ENCODE peak calls at places on chromosomes 12 and 14, in ten cellular contexts. K, P, X, H, F, B, Y, W, Z and E are unnamed samples.

GRCh38 chr14:61700104-61700886 is 5.0 kb downstream of the HIF1A start:
- DNase-seq in K (no peak), P (no peak), X (no peak), H (no peak), F (no peak), B (peak; percentile 58), Y (no peak), W (no peak), Z (no peak), E (no peak)

GRCh38 chr14:80388980-80389711 is 177.8 kb upstream of the DIO2 start:
- DNase-seq in K (no peak), P (peak; percentile 55), X (no peak), H (no peak), F (no peak), B (peak; percentile 93), Y (no peak), W (no peak), Z (no peak), E (no peak)

GRCh38 chr12:116853507-116853906 is 27.7 kb downstream of the HRK start:
- DNase-seq in K (no peak), P (no peak), X (no peak), H (no peak), F (no peak), B (no peak), Y (no peak), W (no peak), Z (no peak), E (no peak)

GRCh38 chr12:82723891-82724290 is 37.2 kb downstream of the TMTC2 start:
- DNase-seq in K (no peak), P (no peak), X (no peak), H (no peak), F (no peak), B (no peak), Y (no peak), W (no peak), Z (no peak), E (no peak)

GRCh38 chr14:100524933-100525243 is 62.3 kb downstream of the BEGAIN start:
- DNase-seq in K (no peak), P (peak; percentile 45), X (peak; percentile 9), H (no peak), F (no peak), B (peak; percentile 19), Y (peak; percentile 72), W (peak; percentile 44), Z (peak; percentile 50), E (peak; percentile 47)

GRCh38 chr14:76407449-76408150 is 31.7 kb downstream of the ESRRB start:
- DNase-seq in K (no peak), P (no peak), X (no peak), H (no peak), F (no peak), B (no peak), Y (peak; percentile 87), W (no peak), Z (peak; percentile 19), E (no peak)

GRCh38 chr12:10068634-10069033 is 30.2 kb downstream of the CLEC1A start:
- DNase-seq in K (no peak), P (no peak), X (no peak), H (no peak), F (no peak), B (no peak), Y (no peak), W (no peak), Z (no peak), E (no peak)

GRCh38 chr12:12954361-12954760 is 2.4 kb upstream of the GPRC5D start:
- DNase-seq in K (no peak), P (peak; percentile 14), X (no peak), H (no peak), F (no peak), B (no peak), Y (no peak), W (no peak), Z (no peak), E (no peak)

GRCh38 chr14:89986475-89986874 is 30.7 kb downstream of the TDP1 start:
- DNase-seq in K (no peak), P (no peak), X (no peak), H (no peak), F (no peak), B (no peak), Y (no peak), W (no peak), Z (no peak), E (no peak)

GRCh38 chr14:74697976-74698375 is 14.9 kb downstream of the AREL1 start:
- DNase-seq in K (no peak), P (no peak), X (no peak), H (no peak), F (no peak), B (no peak), Y (no peak), W (no peak), Z (no peak), E (no peak)

GRCh38 chr14:28298156-28298555 is 468.4 kb upstream of the FOXG1 start:
- DNase-seq in K (no peak), P (no peak), X (no peak), H (no peak), F (no peak), B (peak; percentile 45), Y (no peak), W (no peak), Z (no peak), E (no peak)

GRCh38 chr12:243381-243780 is 19.3 kb downstream of the SLC6A13 start:
- DNase-seq in K (no peak), P (no peak), X (no peak), H (no peak), F (no peak), B (no peak), Y (no peak), W (peak; percentile 21), Z (no peak), E (no peak)

GRCh38 chr14:37588667-37588955 is 6.4 kb downstream of the FOXA1 start:
- DNase-seq in K (no peak), P (no peak), X (no peak), H (no peak), F (no peak), B (no peak), Y (no peak), W (no peak), Z (no peak), E (no peak)

GRCh38 chr12:125167658-125168057 is 102.4 kb downstream of the AACS start:
- DNase-seq in K (no peak), P (no peak), X (no peak), H (no peak), F (no peak), B (no peak), Y (no peak), W (no peak), Z (no peak), E (no peak)

GRCh38 chr12:15862840-15863239 is 19.3 kb upstream of the STRAP start:
- DNase-seq in K (no peak), P (no peak), X (no peak), H (no peak), F (no peak), B (no peak), Y (no peak), W (no peak), Z (no peak), E (no peak)

GRCh38 chr12:116182359-116183063 is 95.0 kb downstream of the MED13L start:
- DNase-seq in K (no peak), P (peak; percentile 81), X (no peak), H (no peak), F (no peak), B (no peak), Y (no peak), W (no peak), Z (no peak), E (no peak)

GRCh38 chr14:59507063-59507751 is 22.9 kb downstream of the JKAMP start:
- DNase-seq in K (peak; percentile 84), P (peak; percentile 92), X (peak; percentile 52), H (peak; percentile 34), F (peak; percentile 70), B (peak; percentile 68), Y (peak; percentile 49), W (no peak), Z (no peak), E (no peak)

DNA sequence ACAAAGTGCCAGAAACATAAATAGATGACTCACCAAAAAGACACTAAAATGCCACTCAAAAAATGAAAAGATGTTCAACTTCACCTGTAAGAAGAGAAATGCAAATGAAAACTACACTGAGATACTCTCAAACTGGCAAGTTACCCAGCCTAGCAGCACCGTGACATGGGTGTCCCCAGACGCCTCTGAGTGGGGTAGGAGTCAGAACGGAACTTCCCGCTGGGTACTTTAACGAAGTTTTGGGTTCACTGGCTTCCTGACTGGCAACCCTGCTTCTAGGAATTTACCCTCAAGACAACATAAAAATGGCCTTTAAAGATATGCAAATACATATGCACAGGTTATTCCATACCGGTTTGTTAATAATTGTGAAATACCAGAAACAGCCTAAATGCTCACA is 52.6 kb downstream of the RIMBP2 start:
- DNase-seq in K (no peak), P (no peak), X (no peak), H (no peak), F (no peak), B (no peak), Y (no peak), W (no peak), Z (no peak), E (no peak)
- H3K4me3 ChIP-seq in K (no peak overlapping the region), P (no peak overlapping the region), X (no peak overlapping the region), H (no peak overlapping the region), F (no peak overlapping the region), B (no peak overlapping the region), Y (no peak overlapping the region), W (no peak overlapping the region), Z (no peak overlapping the region), E (no peak overlapping the region)

DNA sequence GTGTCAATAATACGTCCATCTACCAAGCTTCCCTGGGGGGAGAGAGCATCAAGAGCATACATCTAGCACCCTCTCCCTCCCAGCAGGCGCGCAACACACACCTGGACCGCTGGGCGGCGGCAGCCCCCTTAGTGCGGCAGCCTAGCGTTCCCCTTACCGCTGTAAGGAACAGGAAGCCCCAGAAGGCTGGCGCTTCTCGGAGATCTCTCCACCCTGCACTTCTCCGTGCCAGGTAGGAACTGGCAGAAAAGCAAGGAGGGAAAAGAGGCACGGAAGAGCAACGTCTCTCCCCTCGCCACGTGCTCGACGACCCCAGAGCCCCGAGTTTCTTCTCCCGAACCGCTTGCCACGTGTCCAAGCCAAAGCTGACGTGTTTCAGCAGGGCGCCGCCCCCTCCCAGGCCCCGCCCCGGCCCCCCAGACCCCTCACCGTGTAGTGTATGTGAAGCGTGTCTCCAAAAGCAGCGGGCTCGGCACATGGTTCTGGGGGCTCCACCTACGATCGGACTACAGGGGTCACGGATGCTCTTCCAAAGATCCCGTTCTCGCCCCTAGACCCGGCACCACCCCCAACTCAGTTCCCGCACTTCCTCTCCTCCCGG is 575 bp downstream of the FKBP11 start:
- DNase-seq in K (peak; percentile 89), P (peak; percentile 77), X (peak; percentile 89), H (peak; percentile 79), F (no peak), B (peak; percentile 47), Y (peak; percentile 68), W (no peak), Z (peak; percentile 74), E (peak; percentile 79)
- H3K4me3 ChIP-seq in K (peak overlapping the region; percentile 87), P (peak overlapping the region; percentile 63), X (peak overlapping the region; percentile 82), H (peak overlapping the region; percentile 99), F (peak overlapping the region; percentile 67), B (peak overlapping the region; percentile 97), Y (peak overlapping the region; percentile 97), W (peak overlapping the region; percentile 61), Z (peak overlapping the region; percentile 83), E (peak overlapping the region; percentile 68)

GRCh38 chr12:8590842-8591545 is 21.7 kb downstream of the AICDA start:
- DNase-seq in K (no peak), P (peak; percentile 69), X (peak; percentile 61), H (no peak), F (no peak), B (no peak), Y (no peak), W (no peak), Z (no peak), E (no peak)
- H3K4me3 ChIP-seq in K (no peak overlapping the region), P (no peak overlapping the region), X (peak overlapping the region; percentile 42), H (no peak overlapping the region), F (no peak overlapping the region), B (no peak overlapping the region), Y (no peak overlapping the region), W (no peak overlapping the region), Z (no peak overlapping the region), E (no peak overlapping the region)

GRCh38 chr14:23093526-23093925 is 1.4 kb downstream of the ACIN1 start:
- DNase-seq in K (no peak), P (no peak), X (no peak), H (no peak), F (no peak), B (no peak), Y (no peak), W (no peak), Z (no peak), E (no peak)
- H3K4me3 ChIP-seq in K (no peak overlapping the region), P (peak overlapping the region; percentile 94), X (peak overlapping the region; percentile 92), H (peak overlapping the region; percentile 86), F (no peak overlapping the region), B (peak overlapping the region; percentile 86), Y (no peak overlapping the region), W (peak overlapping the region; percentile 74), Z (peak overlapping the region; percentile 97), E (no peak overlapping the region)